ENCODE peak calls at places on chromosome 16, in nine cellular contexts. O, L, N, J, B, C, A, E and P are unnamed samples. For H3K4me1 and H3K36me3, the result is how much of the 10 kb centered on the place peaks cover.

GRCh38 chr16:14462811-14463210 is 167.2 kb downstream of the PARN start:
- DNase-seq in O (no peak), L (no peak), N (no peak), J (peak), B (no peak), C (no peak), A (peak), E (no peak), P (no peak)

GRCh38 chr16:84970447-84971127 is 40.7 kb downstream of the ZDHHC7 start:
- DNase-seq in O (peak), L (peak), N (peak), J (peak), B (no peak), C (peak), A (peak), E (peak), P (peak)

GRCh38 chr16:86283944-86284343 is 226.4 kb upstream of the FOXF1 start:
- DNase-seq in O (no peak), L (no peak), N (no peak), J (no peak), B (no peak), C (no peak), A (no peak), E (no peak), P (no peak)

GRCh38 chr16:54285414-54286066 is 1.0 kb downstream of the IRX3 start:
- DNase-seq in O (no peak), L (peak), N (no peak), J (no peak), B (peak), C (peak), A (no peak), E (no peak), P (no peak)

GRCh38 chr16:46830417-46830901 is 521 bp downstream of the C16orf87 start:
- DNase-seq in O (peak), L (no peak), N (peak), J (peak), B (no peak), C (peak), A (no peak), E (no peak), P (peak)

GRCh38 chr16:14436410-14436955 is 193.6 kb downstream of the PARN start:
- DNase-seq in O (no peak), L (no peak), N (no peak), J (no peak), B (no peak), C (no peak), A (no peak), E (no peak), P (peak)

GRCh38 chr16:79751785-79752184 is 151.2 kb upstream of the MAF start:
- DNase-seq in O (no peak), L (peak), N (no peak), J (no peak), B (peak), C (no peak), A (no peak), E (no peak), P (no peak)

GRCh38 chr16:85751665-85752501 is 987 bp upstream of the C16orf74 start:
- DNase-seq in O (no peak), L (no peak), N (peak), J (peak), B (peak), C (no peak), A (peak), E (no peak), P (no peak)

GRCh38 chr16:75764154-75764768 is 38.0 kb upstream of the CPHXL start:
- DNase-seq in O (peak), L (peak), N (peak), J (peak), B (no peak), C (peak), A (peak), E (peak), P (peak)

GRCh38 chr16:12907670-12908233 is 6.4 kb downstream of the SHISA9 start:
- DNase-seq in O (no peak), L (no peak), N (peak), J (peak), B (no peak), C (peak), A (peak), E (no peak), P (no peak)

GRCh38 chr16:15907863-15908478 is 19.6 kb upstream of the CEP20 start:
- DNase-seq in O (peak), L (no peak), N (peak), J (peak), B (no peak), C (peak), A (peak), E (peak), P (peak)

GRCh38 chr16:76787394-76787793 is 403.6 kb upstream of the MON1B start:
- DNase-seq in O (no peak), L (no peak), N (no peak), J (peak), B (no peak), C (no peak), A (no peak), E (no peak), P (no peak)

GRCh38 chr16:82094942-82095540 is 60.0 kb downstream of the HSD17B2 start:
- DNase-seq in O (no peak), L (no peak), N (no peak), J (no peak), B (no peak), C (no peak), A (no peak), E (peak), P (no peak)

GRCh38 chr16:11149011-11149616 is 106.9 kb downstream of the SOCS1 start:
- DNase-seq in O (no peak), L (no peak), N (no peak), J (no peak), B (no peak), C (no peak), A (no peak), E (no peak), P (no peak)

GRCh38 chr16:87297918-87298631 is 19.1 kb downstream of the C16orf95 start:
- DNase-seq in O (no peak), L (no peak), N (peak), J (peak), B (no peak), C (peak), A (peak), E (peak), P (no peak)

GRCh38 chr16:89922884-89923639 is at the start of gene TUBB3:
- DNase-seq in O (peak), L (no peak), N (peak), J (peak), B (peak), C (peak), A (peak), E (no peak), P (no peak)

GRCh38 chr16:2084688-2085625 is 37.2 kb downstream of the TSC2 start:
- DNase-seq in O (no peak), L (no peak), N (no peak), J (no peak), B (no peak), C (no peak), A (no peak), E (no peak), P (no peak)

GRCh38 chr16:2292221-2292620 is 24.3 kb upstream of the RNPS1 start:
- DNase-seq in O (no peak), L (no peak), N (no peak), J (no peak), B (no peak), C (no peak), A (no peak), E (no peak), P (no peak)

GRCh38 chr16:8517280-8517679 is 73.0 kb downstream of the TMEM114 start:
- DNase-seq in O (no peak), L (no peak), N (no peak), J (no peak), B (no peak), C (no peak), A (no peak), E (no peak), P (no peak)

GRCh38 chr16:51383909-51384308 is 232.8 kb upstream of the SALL1 start:
- DNase-seq in O (no peak), L (no peak), N (no peak), J (no peak), B (no peak), C (no peak), A (no peak), E (no peak), P (no peak)

GRCh38 chr16:86899757-86900156 is 321.4 kb downstream of the FOXL1 start:
- DNase-seq in O (no peak), L (no peak), N (no peak), J (peak), B (no peak), C (no peak), A (peak), E (no peak), P (no peak)

DNA sequence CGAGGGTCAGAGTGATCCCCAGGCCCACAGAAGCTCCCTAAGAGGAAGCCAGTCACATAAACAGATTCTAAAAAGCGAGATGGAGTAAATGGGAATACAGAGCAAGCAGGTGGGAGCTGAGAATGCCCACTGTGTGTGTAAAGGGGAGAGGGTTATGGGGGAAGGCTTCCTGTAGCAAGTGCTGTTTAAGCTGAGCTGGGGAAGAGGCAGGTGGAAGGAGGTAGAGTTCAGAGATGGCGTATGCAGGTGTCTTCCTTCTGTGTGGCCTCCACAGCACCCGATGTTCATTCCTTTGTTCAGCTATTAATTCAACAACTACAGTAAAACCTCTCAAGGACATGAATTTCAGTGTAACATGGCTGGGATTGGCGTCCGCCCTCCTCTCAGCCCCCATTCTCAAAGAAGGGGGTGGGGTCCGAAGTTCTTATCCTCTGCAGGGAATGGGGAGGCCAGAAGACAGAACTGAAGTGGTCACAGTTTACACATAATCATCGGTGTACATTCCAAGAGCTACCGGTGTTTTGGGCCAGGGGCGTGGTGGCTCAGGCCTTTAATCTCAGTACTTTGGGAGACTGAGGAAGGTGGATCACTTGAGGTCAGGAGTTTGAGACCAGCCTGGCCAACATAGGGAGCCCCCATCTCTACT is 1.8 kb downstream of the EEF2K start:
- DNase-seq in O (no peak), L (no peak), N (peak), J (no peak), B (no peak), C (no peak), A (no peak), E (no peak), P (no peak)
- H3K27ac ChIP-seq in O (no peak), L (peak), N (peak), J (no peak), B (no peak), C (no peak), A (peak), E (no peak), P (peak)

GRCh38 chr16:70433456-70434103 is 5.3 kb downstream of the ST3GAL2 start:
- DNase-seq in O (no peak), L (no peak), N (peak), J (peak), B (no peak), C (no peak), A (peak), E (no peak), P (no peak)

GRCh38 chr16:70430667-70431536 is 8.0 kb downstream of the ST3GAL2 start:
- DNase-seq in O (peak), L (no peak), N (peak), J (peak), B (no peak), C (no peak), A (no peak), E (no peak), P (peak)

GRCh38 chr16:70434489-70435260 is 4.2 kb downstream of the ST3GAL2 start:
- DNase-seq in O (no peak), L (no peak), N (peak), J (no peak), B (no peak), C (no peak), A (no peak), E (no peak), P (no peak)

GRCh38 chr16:70432304-70432799 is 6.5 kb downstream of the ST3GAL2 start:
- DNase-seq in O (no peak), L (no peak), N (no peak), J (no peak), B (no peak), C (no peak), A (no peak), E (no peak), P (no peak)

GRCh38 chr16:70432800-70433455 is 6.0 kb downstream of the ST3GAL2 start:
- DNase-seq in O (no peak), L (no peak), N (peak), J (no peak), B (no peak), C (no peak), A (no peak), E (no peak), P (no peak)
- H3K4me1 ChIP-seq in O (half or more), L (under half), N (half or more), J (under half), B (under half), C (under half), A (half or more), E (under half), P (half or more)

GRCh38 chr16:88718178-88718577 is 11.9 kb downstream of the CTU2 start:
- DNase-seq in O (no peak), L (no peak), N (no peak), J (no peak), B (no peak), C (no peak), A (no peak), E (no peak), P (no peak)
- H3K36me3 ChIP-seq in O (under half), L (under half), N (half or more), J (under half), B (half or more), C (under half), A (half or more), E (under half), P (half or more)

GRCh38 chr16:25264599-25264998 is 7.0 kb upstream of the ZKSCAN2 start:
- DNase-seq in O (peak), L (no peak), N (no peak), J (peak), B (no peak), C (peak), A (peak), E (no peak), P (no peak)

GRCh38 chr16:25269879-25270278 is 12.2 kb upstream of the ZKSCAN2 start:
- DNase-seq in O (no peak), L (no peak), N (no peak), J (no peak), B (no peak), C (no peak), A (no peak), E (no peak), P (no peak)

GRCh38 chr16:25265968-25266367 is 8.3 kb upstream of the ZKSCAN2 start:
- DNase-seq in O (no peak), L (no peak), N (no peak), J (no peak), B (no peak), C (no peak), A (no peak), E (no peak), P (no peak)

GRCh38 chr16:25271421-25271820 is 13.8 kb upstream of the ZKSCAN2 start:
- DNase-seq in O (no peak), L (no peak), N (no peak), J (no peak), B (no peak), C (no peak), A (no peak), E (no peak), P (no peak)

DNA sequence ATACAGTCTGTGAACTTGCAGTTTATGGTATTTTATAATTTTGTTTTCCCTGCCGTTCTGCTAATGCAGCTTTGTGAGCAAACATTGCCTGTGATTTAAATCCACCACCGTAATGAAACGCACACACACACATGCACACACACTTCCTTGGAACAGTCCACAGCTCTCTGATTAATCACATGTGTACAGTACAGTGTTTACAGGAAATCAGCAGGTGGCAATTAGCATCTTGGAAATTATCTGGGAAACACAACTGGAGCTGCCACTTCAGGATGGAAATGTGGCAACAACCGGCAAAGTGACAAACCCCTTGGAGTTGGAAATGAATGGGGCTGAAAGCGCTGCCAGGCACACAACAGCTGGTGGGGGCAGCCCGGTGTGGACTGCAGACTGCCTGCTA is 12.9 kb upstream of the ZKSCAN2 start:
- DNase-seq in O (no peak), L (no peak), N (no peak), J (no peak), B (no peak), C (no peak), A (no peak), E (no peak), P (no peak)
- H3K27ac ChIP-seq in O (no peak), L (no peak), N (no peak), J (no peak), B (no peak), C (no peak), A (no peak), E (no peak), P (no peak)

GRCh38 chr16:17170435-17170834 is 300.3 kb downstream of the XYLT1 start:
- DNase-seq in O (no peak), L (no peak), N (no peak), J (no peak), B (no peak), C (no peak), A (no peak), E (no peak), P (no peak)

GRCh38 chr16:17176199-17176598 is 294.6 kb downstream of the XYLT1 start:
- DNase-seq in O (no peak), L (no peak), N (no peak), J (no peak), B (no peak), C (no peak), A (no peak), E (no peak), P (no peak)

GRCh38 chr16:17173134-17173729 is 297.5 kb downstream of the XYLT1 start:
- DNase-seq in O (no peak), L (no peak), N (peak), J (no peak), B (peak), C (no peak), A (no peak), E (no peak), P (no peak)

GRCh38 chr16:17166095-17166494 is 304.7 kb downstream of the XYLT1 start:
- DNase-seq in O (no peak), L (no peak), N (no peak), J (no peak), B (no peak), C (no peak), A (no peak), E (no peak), P (no peak)

GRCh38 chr16:17171250-17172143 is 299.3 kb downstream of the XYLT1 start:
- DNase-seq in O (no peak), L (no peak), N (no peak), J (no peak), B (no peak), C (no peak), A (no peak), E (no peak), P (no peak)
- H3K4me1 ChIP-seq in O (under half), L (under half), N (under half), J (under half), B (under half), C (under half), A (under half), E (under half), P (under half)

DNA sequence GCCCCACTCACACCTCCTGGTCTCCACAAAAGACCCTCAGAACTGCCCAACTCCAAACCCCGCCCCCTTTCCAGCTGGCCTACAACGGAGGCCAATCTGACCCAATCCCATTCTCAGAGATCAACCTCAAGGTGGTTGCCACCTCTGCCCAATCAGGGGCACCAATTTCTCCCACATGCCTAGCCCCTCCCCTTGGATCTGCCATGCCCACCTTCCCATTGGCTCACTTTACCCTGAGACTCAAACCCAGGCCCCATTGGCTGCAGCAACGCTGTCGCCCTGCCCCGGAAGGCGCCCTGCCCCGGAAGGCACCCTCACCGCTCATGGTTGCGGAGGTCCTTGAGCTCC is 10.6 kb downstream of the ZNF668 start:
- DNase-seq in O (no peak), L (no peak), N (no peak), J (no peak), B (no peak), C (no peak), A (no peak), E (no peak), P (no peak)
- H3K36me3 ChIP-seq in O (under half), L (under half), N (under half), J (under half), B (under half), C (under half), A (under half), E (under half), P (under half)

DNA sequence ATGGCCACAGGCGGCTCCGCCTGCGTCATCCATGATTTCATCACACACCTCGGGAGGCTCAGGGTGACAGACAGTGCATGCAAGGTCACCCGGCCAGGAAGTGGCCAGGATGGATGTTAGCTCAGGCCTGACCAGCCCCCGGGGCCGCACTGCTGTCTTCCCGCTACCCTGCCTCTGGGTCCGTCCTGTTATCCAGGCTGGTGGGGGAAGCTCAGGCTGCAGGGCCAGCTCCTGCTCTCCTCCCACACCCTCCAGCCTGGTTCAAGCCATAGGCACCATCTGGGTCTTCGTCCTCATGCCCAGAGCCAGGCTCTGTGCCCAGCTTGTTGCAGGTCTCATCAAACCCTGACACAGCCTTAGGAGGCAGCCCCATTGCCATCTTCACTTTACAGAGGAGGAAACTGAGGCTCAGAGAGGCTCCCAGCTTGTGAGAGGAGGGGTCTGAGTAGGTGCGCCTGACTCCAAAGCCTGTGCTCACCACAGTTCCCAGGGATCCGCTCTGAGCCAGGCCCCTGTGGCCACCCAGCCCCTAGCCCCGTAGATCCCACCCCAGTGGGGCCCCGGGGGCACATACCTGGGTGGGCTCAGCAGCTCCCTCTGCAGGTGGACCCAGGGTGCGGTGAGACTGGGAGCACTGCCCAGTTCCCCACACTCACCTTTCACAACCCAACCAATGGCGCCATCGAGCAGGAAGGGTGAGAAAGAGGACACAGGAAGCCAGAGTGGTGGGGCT is 414 bp upstream of the ADGRG3 start:
- DNase-seq in O (no peak), L (no peak), N (no peak), J (no peak), B (no peak), C (no peak), A (no peak), E (no peak), P (no peak)
- H3K27ac ChIP-seq in O (no peak), L (no peak), N (no peak), J (no peak), B (no peak), C (no peak), A (no peak), E (no peak), P (no peak)

GRCh38 chr16:3866703-3867431 is 13.6 kb downstream of the CREBBP start:
- DNase-seq in O (no peak), L (no peak), N (no peak), J (no peak), B (no peak), C (no peak), A (no peak), E (no peak), P (no peak)
- H3K4me1 ChIP-seq in O (under half), L (under half), N (under half), J (under half), B (under half), C (under half), A (under half), E (under half), P (half or more)